ENCODE peak calls at places on chromosomes 12 and 14, in five cellular contexts. W is psoas muscle, S is fibroblast of lung, C is cardiac muscle cell, P is astrocyte of the cerebellum. X is an unnamed sample.

GRCh38 chr12:27973487-27973890 is 956 bp upstream of the PTHLH start:
- DNase-seq in W (no peak), S (no peak), C (peak), P (no peak), X (no peak)

GRCh38 chr14:54737132-54737711 is 165.4 kb downstream of the GCH1 start:
- DNase-seq in W (no peak), S (peak), C (peak), P (peak), X (no peak)

GRCh38 chr14:71103662-71104484 is 196.6 kb downstream of the PCNX1 start:
- DNase-seq in W (no peak), S (peak), C (peak), P (peak), X (peak)

GRCh38 chr14:71225108-71225507 is 317.8 kb downstream of the PCNX1 start:
- DNase-seq in W (no peak), S (no peak), C (no peak), P (no peak), X (no peak)

GRCh38 chr14:100078997-100079561 is 13.9 kb downstream of the EVL start:
- DNase-seq in W (no peak), S (peak), C (peak), P (peak), X (no peak)

GRCh38 chr14:32898876-32899275 is 39.8 kb upstream of the NPAS3 start:
- DNase-seq in W (no peak), S (no peak), C (no peak), P (no peak), X (no peak)

GRCh38 chr12:54759751-54760150 is 94.6 kb upstream of the MUCL1 start:
- DNase-seq in W (no peak), S (no peak), C (peak), P (no peak), X (no peak)

GRCh38 chr14:99790201-99790977 is 2.8 kb upstream of the EML1 start:
- DNase-seq in W (no peak), S (no peak), C (no peak), P (no peak), X (no peak)

GRCh38 chr14:83071888-83072501 is 1538.3 kb upstream of the SEL1L start:
- DNase-seq in W (no peak), S (no peak), C (peak), P (no peak), X (no peak)

GRCh38 chr12:70831538-70831937 is 89.0 kb downstream of the PTPRR start:
- DNase-seq in W (no peak), S (peak), C (peak), P (no peak), X (no peak)

GRCh38 chr14:100467939-100468338 is 119.3 kb downstream of the BEGAIN start:
- DNase-seq in W (no peak), S (no peak), C (no peak), P (no peak), X (no peak)

GRCh38 chr14:91098591-91098990 is 15.3 kb upstream of the DGLUCY start:
- DNase-seq in W (peak), S (peak), C (no peak), P (no peak), X (no peak)

GRCh38 chr12:1845427-1845826 is 25.1 kb downstream of the LRTM2 start:
- DNase-seq in W (no peak), S (no peak), C (no peak), P (no peak), X (no peak)

GRCh38 chr14:103021817-103022668 is 35.3 kb downstream of the CDC42BPB start:
- DNase-seq in W (no peak), S (no peak), C (no peak), P (no peak), X (no peak)

GRCh38 chr12:104591272-104591940 is 134.7 kb downstream of the CHST11 start:
- DNase-seq in W (no peak), S (no peak), C (no peak), P (no peak), X (no peak)

GRCh38 chr14:68124885-68125731 is 305.5 kb downstream of the RAD51B start:
- DNase-seq in W (no peak), S (peak), C (peak), P (peak), X (no peak)

GRCh38 chr12:41190360-41190759 is 2.2 kb downstream of the PDZRN4 start:
- DNase-seq in W (no peak), S (peak), C (peak), P (peak), X (no peak)

GRCh38 chr12:108683906-108684556 is 47.3 kb downstream of the CORO1C start:
- DNase-seq in W (no peak), S (no peak), C (no peak), P (no peak), X (no peak)

GRCh38 chr14:52327374-52328226 is 13.5 kb downstream of the PTGER2 start:
- DNase-seq in W (no peak), S (no peak), C (no peak), P (no peak), X (no peak)

GRCh38 chr14:96962337-96962736 is 165.2 kb downstream of the VRK1 start:
- DNase-seq in W (no peak), S (no peak), C (no peak), P (no peak), X (no peak)

GRCh38 chr12:24947541-24948451 is 1.1 kb downstream of the BCAT1 start:
- DNase-seq in W (no peak), S (peak), C (peak), P (no peak), X (no peak)

GRCh38 chr12:124555168-124555928 is 12.1 kb downstream of the NCOR2 start:
- DNase-seq in W (no peak), S (no peak), C (no peak), P (no peak), X (no peak)

GRCh38 chr14:65297744-65298143 is 114.8 kb upstream of the FUT8 start:
- DNase-seq in W (no peak), S (no peak), C (no peak), P (no peak), X (no peak)

GRCh38 chr12:52522346-52523011 is 2.3 kb upstream of the KRT5 start:
- DNase-seq in W (no peak), S (peak), C (peak), P (no peak), X (no peak)

GRCh38 chr12:102322254-102322653 is 124.6 kb upstream of the PMCH start:
- DNase-seq in W (no peak), S (no peak), C (no peak), P (no peak), X (no peak)

GRCh38 chr12:96289067-96289466 is 94.9 kb downstream of the ELK3 start:
- DNase-seq in W (no peak), S (no peak), C (no peak), P (no peak), X (no peak)

GRCh38 chr14:105738638-105739037 is 212.3 kb downstream of the TMEM121 start:
- DNase-seq in W (no peak), S (no peak), C (no peak), P (no peak), X (no peak)

GRCh38 chr12:53636641-53637040 is 10.5 kb upstream of the ATF7 start:
- DNase-seq in W (no peak), S (no peak), C (no peak), P (no peak), X (no peak)

GRCh38 chr12:58171914-58172313 is 230.5 kb downstream of the ATP23 start:
- DNase-seq in W (no peak), S (peak), C (peak), P (peak), X (peak)

GRCh38 chr12:58177366-58177765 is 236.0 kb downstream of the ATP23 start:
- DNase-seq in W (no peak), S (no peak), C (no peak), P (no peak), X (no peak)

GRCh38 chr12:58174316-58174715 is 232.9 kb downstream of the ATP23 start:
- DNase-seq in W (no peak), S (no peak), C (peak), P (no peak), X (no peak)

GRCh38 chr12:58172433-58173073 is 231.2 kb downstream of the ATP23 start:
- DNase-seq in W (no peak), S (no peak), C (no peak), P (no peak), X (no peak)

DNA sequence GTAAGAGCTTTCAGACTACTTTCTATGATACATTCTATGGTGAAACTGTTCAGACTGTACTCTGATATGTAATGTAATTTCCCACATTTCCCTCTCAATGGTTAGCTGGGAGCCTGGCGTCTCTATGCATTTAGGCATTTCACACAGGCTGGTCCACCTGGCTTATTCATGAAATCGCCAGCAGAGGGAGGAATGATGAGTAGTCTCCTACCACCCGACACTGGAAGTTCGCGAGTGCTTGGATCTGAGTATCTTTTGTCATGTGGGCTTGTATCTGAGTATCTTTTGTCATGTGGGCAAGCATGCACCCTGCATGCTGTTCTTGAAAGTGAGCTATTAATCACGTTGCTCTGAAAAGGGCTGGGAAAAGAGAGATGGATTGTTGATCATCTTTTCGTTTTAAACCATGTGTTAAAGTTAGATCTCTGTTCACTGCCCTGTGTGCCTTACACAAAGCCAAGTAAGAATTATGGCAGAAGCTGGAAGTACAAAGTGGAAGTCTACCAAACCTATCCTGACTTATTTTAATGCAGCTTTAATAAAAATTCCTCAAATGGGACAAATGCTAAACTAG is 235.0 kb downstream of the ATP23 start:
- DNase-seq in W (no peak), S (no peak), C (peak), P (no peak), X (no peak)
- TF ChIP-seq CTCF in W (peak), S (peak), C (peak), P (peak), X (peak)

DNA sequence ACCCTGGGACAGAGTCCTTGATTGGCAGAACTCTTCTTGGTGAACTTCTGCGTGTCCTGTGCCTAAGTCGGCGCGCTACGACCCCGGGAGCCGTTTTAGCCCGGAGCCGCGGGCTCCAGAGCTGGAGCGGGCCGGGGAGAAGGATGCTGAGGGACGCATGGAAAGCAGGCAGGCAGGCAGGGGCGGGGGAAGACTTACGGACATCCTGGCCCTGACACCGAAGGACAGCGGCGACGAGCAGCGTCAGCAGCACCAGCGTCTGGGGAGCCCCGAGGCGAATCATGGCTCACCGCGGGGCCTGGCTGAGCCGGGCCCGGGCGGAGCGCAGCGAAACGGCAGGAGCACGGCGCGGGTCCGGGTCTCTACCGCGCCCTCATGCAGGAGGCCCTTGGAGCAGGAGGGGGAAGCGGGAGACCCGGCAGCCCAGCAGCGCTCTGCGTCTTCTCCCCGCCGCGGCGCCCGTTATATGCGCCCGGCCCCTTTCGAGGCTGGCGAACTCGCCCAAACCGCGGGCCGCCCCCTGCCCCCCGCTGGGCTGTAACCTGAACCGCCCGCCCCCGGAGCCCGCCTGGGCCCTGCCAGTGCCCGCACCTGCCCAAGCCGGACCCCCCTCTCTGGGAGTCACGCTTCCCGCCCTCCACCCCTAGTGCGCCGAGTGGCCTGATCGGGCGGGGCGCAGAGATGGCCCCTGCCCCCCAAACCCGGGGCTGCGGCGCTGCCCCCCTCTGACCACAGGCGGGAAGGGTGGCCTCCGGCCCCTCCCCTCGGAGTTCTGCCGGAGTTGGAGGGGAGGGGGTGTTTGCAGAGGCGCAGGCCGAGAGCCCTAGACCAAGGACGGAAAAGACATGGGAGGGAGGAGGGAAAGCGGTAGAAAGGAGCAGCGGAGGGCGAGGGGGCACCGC is at the start of gene COL2A1:
- DNase-seq in W (peak), S (no peak), C (peak), P (no peak), X (no peak)
- TF ChIP-seq CTCF in W (no peak), S (no peak), C (no peak), P (no peak), X (no peak)

DNA sequence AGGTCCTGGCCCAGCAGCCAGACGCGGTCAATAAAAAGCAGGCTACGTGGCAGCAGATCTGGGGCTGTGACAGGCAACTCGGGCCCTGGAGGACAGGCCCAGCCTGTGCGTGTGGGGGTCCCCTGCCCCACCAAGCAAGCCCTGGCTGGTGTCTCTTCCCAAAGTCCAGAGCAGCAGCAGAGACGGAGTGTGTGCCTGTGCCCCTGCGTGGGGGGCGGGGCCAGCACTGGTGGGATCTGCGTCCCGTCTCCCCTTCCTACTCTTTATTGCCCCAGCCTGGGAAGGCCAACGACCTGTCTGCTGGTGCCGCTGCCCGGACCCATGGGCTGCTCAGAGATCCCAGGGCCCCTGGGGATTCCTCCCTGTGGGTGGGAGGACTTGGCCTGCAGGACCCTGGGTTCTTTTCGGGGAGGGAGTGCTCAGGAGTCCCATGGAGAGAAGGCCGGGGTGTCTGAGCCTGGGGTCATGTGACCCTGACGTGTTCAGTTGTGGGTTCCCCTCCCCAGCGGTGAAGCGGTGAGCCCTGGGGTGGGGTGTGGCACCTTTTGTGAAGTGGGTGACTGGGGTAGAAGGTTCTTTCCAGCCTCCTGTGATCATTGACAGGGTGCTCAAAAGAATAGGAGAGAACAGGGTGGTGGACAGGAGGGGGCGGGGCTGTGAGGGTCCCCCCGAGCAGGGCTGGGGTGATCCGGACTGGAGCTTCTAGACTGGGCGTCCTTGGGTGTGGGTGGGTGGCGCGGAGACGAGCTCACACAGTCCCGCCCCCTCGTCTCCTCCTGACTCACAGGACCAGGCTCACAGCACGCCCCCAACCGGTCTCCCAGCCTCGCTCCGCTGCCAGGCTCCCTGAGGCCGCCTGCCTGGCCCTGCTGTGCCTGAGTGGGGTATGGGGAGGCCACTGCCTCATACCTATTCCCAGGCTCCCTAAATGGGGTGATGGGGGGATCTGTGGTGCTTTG is 22.4 kb downstream of the ASPG start:
- DNase-seq in W (peak), S (no peak), C (no peak), P (no peak), X (no peak)
- TF ChIP-seq CTCF in W (no peak), S (no peak), C (no peak), P (no peak), X (no peak)

DNA sequence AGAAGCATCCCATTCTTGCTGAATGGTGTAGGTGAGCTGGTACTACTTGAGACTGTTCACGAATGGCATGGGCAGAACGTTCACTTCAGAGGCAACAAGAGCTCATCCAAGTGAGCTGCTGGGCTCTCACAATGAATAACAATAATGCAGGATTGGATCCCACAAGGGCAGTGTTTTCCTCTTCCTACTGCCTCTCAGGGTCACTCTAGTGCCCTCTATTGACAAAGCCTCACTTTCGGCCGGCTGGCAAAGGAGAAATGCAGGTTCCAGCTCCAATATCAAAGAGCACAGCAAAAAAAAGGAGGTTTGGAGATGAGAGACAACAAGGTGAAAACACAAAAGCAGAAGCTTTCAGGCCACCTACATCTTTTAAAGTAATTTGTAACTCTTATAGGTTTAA is 74.6 kb upstream of the MYF6 start:
- DNase-seq in W (no peak), S (no peak), C (no peak), P (no peak), X (no peak)
- TF ChIP-seq CTCF in W (no peak), S (peak), C (peak), P (peak), X (peak)

GRCh38 chr14:46048127-46048526 is 603.5 kb downstream of the RPL10L start:
- DNase-seq in W (no peak), S (peak), C (peak), P (peak), X (no peak)
- TF ChIP-seq CTCF in W (no peak), S (peak), C (no peak), P (no peak), X (no peak)

X was measured in AG09319.